ENCODE peak calls at places on chromosomes 1 and 21, in four cellular contexts. O, R, Q and E are unnamed samples.

GRCh38 chr1:223136086-223136485 is 7.0 kb downstream of the TLR5 start:
- DNase-seq in O (no peak), R (no peak), Q (no peak), E (no peak)

GRCh38 chr1:1196431-1197187 is 9.8 kb downstream of the TNFRSF18 start:
- DNase-seq in O (no peak), R (no peak), Q (no peak), E (no peak)

GRCh38 chr21:43588957-43589356 is 70.3 kb downstream of the HSF2BP start:
- DNase-seq in O (no peak), R (no peak), Q (no peak), E (no peak)

GRCh38 chr1:12196641-12197482 is 30.1 kb downstream of the TNFRSF1B start:
- DNase-seq in O (no peak), R (no peak), Q (peak; percentile 95), E (no peak)

GRCh38 chr1:113542221-113542701 is 151.9 kb downstream of the MAGI3 start:
- DNase-seq in O (peak; percentile 92), R (no peak), Q (no peak), E (no peak)

GRCh38 chr1:166972193-166972592 is 3.1 kb downstream of the ILDR2 start:
- DNase-seq in O (no peak), R (no peak), Q (no peak), E (no peak)

GRCh38 chr1:2316451-2316940 is 74.9 kb downstream of the MORN1 start:
- DNase-seq in O (peak; percentile 28), R (no peak), Q (no peak), E (no peak)

GRCh38 chr1:52629021-52629643 is 3.8 kb upstream of the SHISAL2A start:
- DNase-seq in O (peak; percentile 3), R (no peak), Q (no peak), E (no peak)

GRCh38 chr1:33337994-33338494 is 17.1 kb upstream of the A3GALT2 start:
- DNase-seq in O (peak; percentile 82), R (no peak), Q (no peak), E (no peak)

GRCh38 chr1:243923292-243924171 is 73.5 kb upstream of the AKT3 start:
- DNase-seq in O (peak; percentile 37), R (no peak), Q (no peak), E (no peak)

GRCh38 chr21:41612674-41613250 is 104.8 kb upstream of the TMPRSS2 start:
- DNase-seq in O (peak; percentile 100), R (peak; percentile 34), Q (no peak), E (no peak)